ENCODE peak calls at places on chromosome 1, in nine cellular contexts. J is AG04450; Z is effector memory CD4-positive, alpha-beta T cell; F is iPS DF 6.9; V is stomach; G is fibroblast of lung; K is ovary; X is transverse colon; I is GM12878. L is an unnamed sample.
A peak's percentile ranks its signal among the peaks of the same experiment; 100 is the strongest.

GRCh38 chr1:98221926-98222325 is 301.1 kb upstream of the DPYD start:
- DNase-seq in X (no peak), I (no peak), Z (no peak), V (no peak), F (no peak), J (no peak), G (no peak), K (no peak), L (no peak)

GRCh38 chr1:75522389-75522788 is 88.5 kb downstream of the SLC44A5 start:
- DNase-seq in J (no peak), X (no peak), K (no peak), V (no peak), Z (no peak), F (no peak), I (no peak), G (no peak), L (no peak)

GRCh38 chr1:228015276-228016180 is 8.7 kb downstream of the WNT3A start:
- DNase-seq in Z (no peak), J (no peak), K (no peak), G (no peak), I (no peak), X (no peak), V (no peak), F (no peak), L (peak; percentile 28)

GRCh38 chr1:113856011-113856410 is 15.5 kb downstream of the PTPN22 start:
- DNase-seq in X (no peak), J (no peak), K (no peak), I (no peak), G (no peak), Z (no peak), F (no peak), V (no peak), L (no peak)

GRCh38 chr1:82969340-82969739 is 1029.6 kb downstream of the TTLL7 start:
- DNase-seq in K (no peak), Z (no peak), G (no peak), J (no peak), I (no peak), X (no peak), V (no peak), F (no peak), L (no peak)

GRCh38 chr1:1763657-1764621 is 14.3 kb downstream of the NADK start:
- DNase-seq in X (no peak), I (no peak), G (peak; percentile 14), K (peak; percentile 24), Z (no peak), J (no peak), F (no peak), V (peak; percentile 52), L (no peak)

GRCh38 chr1:221087919-221088318 is 208.7 kb downstream of the HLX start:
- DNase-seq in X (no peak), I (no peak), F (no peak), K (no peak), J (no peak), G (peak; percentile 60), V (no peak), Z (no peak), L (peak; percentile 55)

GRCh38 chr1:230861489-230861888 is 6.8 kb downstream of the C1orf198 start:
- DNase-seq in F (no peak), J (no peak), V (no peak), I (no peak), G (no peak), X (no peak), K (no peak), Z (no peak), L (no peak)

GRCh38 chr1:204495078-204495753 is 611 bp upstream of the PIK3C2B start:
- DNase-seq in G (no peak), X (no peak), J (no peak), K (no peak), I (no peak), V (no peak), F (no peak), Z (no peak), L (no peak)

GRCh38 chr1:67149179-67149770 is 14.5 kb upstream of the C1orf141 start:
- DNase-seq in G (peak; percentile 90), J (peak; percentile 66), Z (peak; percentile 24), X (peak; percentile 78), I (peak; percentile 45), K (peak; percentile 66), V (peak; percentile 71), F (peak; percentile 48), L (peak; percentile 82)

GRCh38 chr1:32538887-32539583 is at the start of gene ZBTB8A:
- DNase-seq in V (peak; percentile 50), Z (no peak), J (no peak), G (peak; percentile 80), X (peak; percentile 64), F (no peak), K (peak; percentile 47), I (no peak), L (peak; percentile 52)

GRCh38 chr1:110007458-110007857 is 22.9 kb downstream of the AHCYL1 start:
- DNase-seq in V (no peak), K (no peak), I (no peak), J (no peak), X (no peak), F (no peak), Z (no peak), G (no peak), L (no peak)

GRCh38 chr1:163227126-163227525 is 24.4 kb upstream of the RGS5 start:
- DNase-seq in K (no peak), X (no peak), V (no peak), Z (no peak), F (no peak), G (peak; percentile 7), I (no peak), J (no peak), L (no peak)

GRCh38 chr1:7590426-7590790 is 180.7 kb upstream of the VAMP3 start:
- DNase-seq in K (no peak), Z (no peak), I (no peak), X (no peak), F (no peak), V (no peak), G (no peak), J (no peak), L (no peak)

GRCh38 chr1:156662588-156663055 is 14.6 kb downstream of the NES start:
- DNase-seq in G (no peak), V (no peak), F (no peak), X (no peak), K (no peak), J (no peak), Z (no peak), I (no peak), L (no peak)
- H3K4me3 ChIP-seq in G (no peak overlapping the region), V (no peak overlapping the region), F (no peak overlapping the region), X (no peak overlapping the region), K (no peak overlapping the region), J (no peak overlapping the region), Z (no peak overlapping the region), I (no peak overlapping the region), L (no peak overlapping the region)

DNA sequence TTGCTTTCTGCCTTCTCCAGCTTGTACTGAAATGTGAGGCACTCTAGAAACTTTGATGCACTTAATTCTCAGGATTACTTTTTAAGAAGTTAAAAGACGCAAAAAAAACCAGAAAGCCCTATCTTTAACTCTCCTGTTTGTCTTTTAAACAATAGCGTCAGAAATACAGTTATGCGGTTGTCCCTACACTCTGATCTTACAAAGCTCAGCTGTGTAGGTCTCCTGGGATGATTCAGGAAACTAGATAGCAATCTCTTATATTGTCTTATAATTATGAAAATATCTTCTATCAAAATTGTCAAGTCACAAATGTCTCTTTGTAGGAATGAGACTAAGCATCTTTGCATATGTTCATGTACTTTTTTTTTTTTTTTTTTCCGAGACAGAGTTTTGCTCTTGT is 26.9 kb upstream of the RCAN3 start:
- DNase-seq in G (no peak), F (no peak), I (no peak), Z (no peak), V (no peak), J (no peak), K (no peak), X (no peak), L (no peak)
- H3K4me3 ChIP-seq in G (no peak overlapping the region), F (no peak overlapping the region), I (no peak overlapping the region), Z (no peak overlapping the region), V (no peak overlapping the region), J (no peak overlapping the region), K (no peak overlapping the region), X (no peak overlapping the region), L (no peak overlapping the region)

GRCh38 chr1:22340873-22341272 is 110.8 kb upstream of the ZBTB40 start:
- DNase-seq in K (no peak), G (no peak), J (no peak), X (no peak), F (no peak), V (no peak), Z (no peak), I (no peak), L (no peak)

GRCh38 chr1:22343456-22344426 is 107.9 kb upstream of the ZBTB40 start:
- DNase-seq in I (no peak), F (no peak), Z (no peak), G (no peak), J (no peak), K (no peak), V (no peak), X (no peak), L (no peak)

GRCh38 chr1:22341791-22342605 is 109.7 kb upstream of the ZBTB40 start:
- DNase-seq in J (no peak), G (peak; percentile 88), V (no peak), K (peak; percentile 42), I (no peak), F (no peak), X (peak; percentile 17), Z (no peak), L (peak; percentile 28)

GRCh38 chr1:22344851-22345560 is 106.6 kb upstream of the ZBTB40 start:
- DNase-seq in J (no peak), X (no peak), V (no peak), F (no peak), K (no peak), Z (no peak), G (no peak), I (no peak), L (no peak)

GRCh38 chr1:22342734-22343191 is 108.9 kb upstream of the ZBTB40 start:
- DNase-seq in J (no peak), V (no peak), G (no peak), X (no peak), I (no peak), K (no peak), Z (no peak), F (no peak), L (no peak)
- H3K4me3 ChIP-seq in J (no peak overlapping the region), V (no peak overlapping the region), G (no peak overlapping the region), X (no peak overlapping the region), I (no peak overlapping the region), K (no peak overlapping the region), Z (no peak overlapping the region), F (no peak overlapping the region), L (no peak overlapping the region)

DNA sequence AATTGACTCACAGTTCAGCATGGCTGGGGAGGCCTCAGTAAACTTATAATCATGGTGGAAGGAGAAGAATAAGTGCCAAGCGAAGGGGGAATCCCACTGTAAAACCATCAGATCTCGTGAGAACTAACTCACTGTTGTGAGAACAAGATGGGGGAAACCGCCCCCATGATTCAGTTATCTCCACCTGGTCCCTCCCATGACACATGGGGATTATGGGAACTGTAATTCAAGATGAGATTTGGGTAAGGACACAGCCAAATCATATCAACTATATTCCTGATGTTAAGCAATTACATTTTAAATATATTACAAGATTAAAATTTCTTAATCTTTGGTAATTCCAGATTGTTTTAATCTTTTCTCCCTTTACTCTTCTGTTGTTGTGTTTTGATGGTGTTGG is 55.2 kb downstream of the FNBP1L start:
- DNase-seq in K (no peak), I (no peak), X (no peak), G (no peak), Z (no peak), V (no peak), J (no peak), F (no peak), L (no peak)
- H3K4me3 ChIP-seq in K (no peak overlapping the region), I (no peak overlapping the region), X (no peak overlapping the region), G (no peak overlapping the region), Z (no peak overlapping the region), V (no peak overlapping the region), J (no peak overlapping the region), F (no peak overlapping the region), L (no peak overlapping the region)

GRCh38 chr1:69567847-69568434 is at the start of gene LRRC7:
- DNase-seq in X (no peak), I (no peak), G (no peak), Z (no peak), V (no peak), K (no peak), F (no peak), J (no peak), L (no peak)
- H3K4me3 ChIP-seq in X (peak within 1 kb of the TSS; percentile 58), I (no peak within 1 kb of the TSS), G (peak within 1 kb of the TSS; percentile 49), Z (no peak within 1 kb of the TSS), V (peak within 1 kb of the TSS; percentile 61), K (peak within 1 kb of the TSS; percentile 24), F (peak within 1 kb of the TSS; percentile 72), J (peak within 1 kb of the TSS; percentile 41), L (peak within 1 kb of the TSS; percentile 9)

L was measured in IMR-90.